ENCODE peak calls at places on chromosomes 16 and 17, in six cellular contexts. L, D, E, U, I and V are unnamed samples.

GRCh38 chr17:64296246-64296645 is 33.2 kb upstream of the TEX2 start:
- DNase-seq in D (no peak), L (no peak), I (no peak), U (no peak), E (no peak), V (no peak)

GRCh38 chr17:61797283-61797682 is 66.0 kb downstream of the BRIP1 start:
- DNase-seq in I (no peak), U (no peak), D (no peak), L (no peak), E (no peak), V (no peak)

GRCh38 chr17:33750943-33751701 is 458.0 kb upstream of the ASIC2 start:
- DNase-seq in L (peak), E (peak), I (peak), D (peak), U (peak), V (no peak)

GRCh38 chr17:17356931-17357270 is 53.7 kb downstream of the NT5M start:
- DNase-seq in D (peak), L (no peak), I (no peak), E (no peak), U (no peak), V (no peak)

GRCh38 chr17:31415004-31415454 is 23.6 kb downstream of the RAB11FIP4 start:
- DNase-seq in E (no peak), D (no peak), L (peak), I (no peak), U (no peak), V (peak)

GRCh38 chr17:43517161-43517560 is 29.0 kb downstream of the ETV4 start:
- DNase-seq in L (no peak), D (no peak), E (no peak), U (peak), I (no peak), V (no peak)

GRCh38 chr16:69040144-69040909 is 65.1 kb upstream of the HAS3 start:
- DNase-seq in E (no peak), U (no peak), L (peak), D (no peak), I (no peak), V (peak)

GRCh38 chr17:39194985-39195524 is 2.4 kb downstream of the CACNB1 start:
- DNase-seq in D (no peak), E (no peak), U (no peak), L (no peak), I (no peak), V (no peak)

GRCh38 chr17:70254735-70255460 is 85.6 kb downstream of the KCNJ2 start:
- DNase-seq in I (no peak), E (no peak), L (no peak), U (no peak), D (no peak), V (no peak)

GRCh38 chr16:28210264-28210663 is 1.5 kb downstream of the XPO6 start:
- DNase-seq in D (no peak), I (no peak), L (no peak), E (no peak), U (no peak), V (no peak)

GRCh38 chr17:10628756-10629155 is 28.4 kb downstream of the MYH3 start:
- DNase-seq in I (no peak), E (peak), D (peak), L (no peak), U (no peak), V (no peak)

GRCh38 chr16:27550582-27550920 is 607 bp downstream of the KATNIP start:
- DNase-seq in L (no peak), U (no peak), E (no peak), D (no peak), I (no peak), V (no peak)

GRCh38 chr17:81120695-81121621 is 44.3 kb upstream of the PVALEF start:
- DNase-seq in L (no peak), U (no peak), D (no peak), E (no peak), I (no peak), V (no peak)

GRCh38 chr16:47197536-47198179 is 53.9 kb upstream of the NETO2 start:
- DNase-seq in U (no peak), L (no peak), D (no peak), E (no peak), I (no peak), V (no peak)

GRCh38 chr17:73325527-73325842 is 13.7 kb upstream of the CDC42EP4 start:
- DNase-seq in E (no peak), D (no peak), U (no peak), L (no peak), I (no peak), V (peak)

GRCh38 chr17:82039695-82040299 is 2.3 kb upstream of the DCXR start:
- DNase-seq in D (no peak), I (no peak), L (peak), U (no peak), E (no peak), V (no peak)

GRCh38 chr17:63289931-63290330 is 156.2 kb downstream of the CYB561 start:
- DNase-seq in E (no peak), L (no peak), I (no peak), D (no peak), U (no peak), V (no peak)

GRCh38 chr16:2388875-2389433 is 40.3 kb upstream of the CCNF start:
- DNase-seq in D (no peak), L (peak), E (no peak), I (no peak), U (no peak), V (no peak)

GRCh38 chr17:72970794-72971512 is 121.5 kb downstream of the SLC39A11 start:
- DNase-seq in I (no peak), U (no peak), L (no peak), E (no peak), D (no peak), V (no peak)

GRCh38 chr16:14538604-14539003 is 91.5 kb downstream of the PARN start:
- DNase-seq in D (no peak), U (no peak), E (no peak), L (no peak), I (no peak), V (no peak)

DNA sequence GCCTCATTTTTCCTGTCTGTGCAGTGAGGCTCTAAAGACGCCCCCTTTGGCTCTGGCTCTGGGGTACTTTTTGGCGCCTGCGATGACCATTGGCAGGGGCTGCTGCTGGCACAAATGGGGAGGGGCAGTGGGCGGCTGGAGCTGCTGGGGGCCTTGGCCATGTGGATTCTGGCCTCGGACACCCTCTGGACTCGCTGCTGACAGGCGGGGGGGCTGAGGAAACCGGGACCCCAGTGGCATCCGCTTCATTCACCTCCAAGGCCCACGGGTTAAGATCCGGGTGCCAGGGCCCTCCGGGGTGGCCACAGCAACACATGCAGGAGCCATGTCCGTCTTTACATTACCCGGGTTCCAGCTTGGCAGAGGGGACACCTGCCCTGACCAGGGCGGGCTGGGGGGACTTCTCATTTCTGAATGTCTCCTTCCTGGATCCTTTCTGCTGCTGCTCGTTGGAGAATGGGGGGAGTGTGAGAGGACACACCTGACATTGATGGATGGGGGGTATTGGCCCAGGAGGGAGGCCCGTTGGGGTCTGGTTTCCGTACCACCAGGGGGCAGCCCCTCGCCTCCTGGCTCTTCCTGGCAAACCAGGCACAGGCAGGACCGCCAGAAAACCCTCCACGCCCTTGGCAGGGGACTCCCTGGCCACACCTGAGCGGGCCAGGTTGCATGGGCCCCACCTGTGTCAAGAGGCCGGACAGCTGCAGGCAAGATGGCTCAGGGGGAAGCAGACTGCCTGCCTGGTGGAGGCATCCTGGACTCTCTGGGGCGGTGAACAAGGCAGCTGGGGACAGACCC is 21.8 kb downstream of the GSE1 start:
- DNase-seq in I (no peak), E (no peak), U (no peak), D (peak), L (no peak), V (no peak)
- TF ChIP-seq GABPA in I (no peak), E (no peak), U (no peak), D (no peak), L (no peak), V (no peak)

GRCh38 chr16:29959293-29959692 is 2.6 kb upstream of the TMEM219 start:
- DNase-seq in L (no peak), U (no peak), I (no peak), E (no peak), D (no peak), V (no peak)

GRCh38 chr16:29961479-29962343 is at the start of gene TMEM219:
- DNase-seq in I (no peak), E (peak), D (peak), L (peak), U (peak), V (peak)

GRCh38 chr16:29961127-29961478 is 776 bp upstream of the TMEM219 start:
- DNase-seq in I (no peak), U (no peak), L (no peak), D (no peak), E (no peak), V (no peak)

GRCh38 chr16:29962344-29962994 is 590 bp downstream of the TMEM219 start:
- DNase-seq in D (no peak), U (no peak), E (peak), I (no peak), L (peak), V (peak)

DNA sequence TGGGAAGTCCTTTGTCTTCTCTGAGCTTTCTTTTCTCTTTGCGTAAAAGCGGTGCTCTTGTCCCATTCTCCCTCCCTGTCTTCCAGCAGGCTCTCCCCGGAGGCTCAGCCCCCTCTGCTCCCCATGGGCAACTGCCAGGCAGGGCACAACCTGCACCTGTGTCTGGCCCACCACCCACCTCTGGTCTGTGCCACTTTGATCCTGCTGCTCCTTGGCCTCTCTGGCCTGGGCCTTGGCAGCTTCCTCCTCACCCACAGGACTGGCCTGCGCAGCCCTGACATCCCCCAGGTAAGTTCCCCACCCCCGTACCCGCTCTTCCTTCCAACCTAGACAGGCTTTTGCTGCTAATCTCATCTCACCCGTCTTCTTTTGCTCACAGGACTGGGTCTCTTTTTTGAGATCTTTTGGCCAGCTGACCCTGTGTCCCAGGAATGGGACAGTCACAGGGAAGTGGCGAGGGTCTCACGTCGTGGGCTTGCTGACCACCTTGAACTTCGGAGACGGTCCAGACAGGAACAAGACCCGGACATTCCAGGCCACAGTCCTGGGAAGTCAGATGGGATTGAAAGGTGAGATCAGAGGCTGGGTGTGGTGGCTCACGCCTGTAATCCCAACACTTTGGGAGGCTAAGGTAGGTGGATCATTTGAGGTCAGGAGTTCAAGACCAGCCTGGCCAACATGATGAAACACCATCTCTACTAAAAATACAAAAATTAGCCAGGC is 1.3 kb downstream of the TMEM219 start:
- DNase-seq in E (no peak), U (no peak), D (no peak), L (no peak), I (no peak), V (no peak)
- H3K4me3 ChIP-seq in E (peak), U (peak), D (peak), L (peak), I (no peak), V (no peak)

GRCh38 chr16:82370282-82370681 is 200.3 kb upstream of the MPHOSPH6 start:
- DNase-seq in L (no peak), I (no peak), D (no peak), U (no peak), E (no peak), V (no peak)

GRCh38 chr16:82363026-82363816 is 193.2 kb upstream of the MPHOSPH6 start:
- DNase-seq in E (no peak), U (no peak), D (no peak), L (no peak), I (no peak), V (no peak)

GRCh38 chr16:82366462-82366861 is 196.4 kb upstream of the MPHOSPH6 start:
- DNase-seq in E (no peak), D (no peak), U (no peak), I (no peak), L (no peak), V (no peak)

GRCh38 chr16:82364690-82365089 is 194.7 kb upstream of the MPHOSPH6 start:
- DNase-seq in I (no peak), L (peak), E (no peak), D (no peak), U (no peak), V (no peak)

GRCh38 chr16:82368041-82368440 is 198.0 kb upstream of the MPHOSPH6 start:
- DNase-seq in I (no peak), D (peak), L (peak), U (no peak), E (peak), V (no peak)
- TF ChIP-seq CTCF in I (peak), D (peak), L (peak), U (peak), E (peak), V (no peak)

GRCh38 chr17:3043737-3044365 is 19.6 kb downstream of the OR1D5 start:
- DNase-seq in E (peak), D (no peak), I (no peak), U (no peak), L (peak), V (no peak)
- TF ChIP-seq GABPA in E (no peak), D (no peak), I (no peak), U (no peak), L (no peak), V (no peak)

DNA sequence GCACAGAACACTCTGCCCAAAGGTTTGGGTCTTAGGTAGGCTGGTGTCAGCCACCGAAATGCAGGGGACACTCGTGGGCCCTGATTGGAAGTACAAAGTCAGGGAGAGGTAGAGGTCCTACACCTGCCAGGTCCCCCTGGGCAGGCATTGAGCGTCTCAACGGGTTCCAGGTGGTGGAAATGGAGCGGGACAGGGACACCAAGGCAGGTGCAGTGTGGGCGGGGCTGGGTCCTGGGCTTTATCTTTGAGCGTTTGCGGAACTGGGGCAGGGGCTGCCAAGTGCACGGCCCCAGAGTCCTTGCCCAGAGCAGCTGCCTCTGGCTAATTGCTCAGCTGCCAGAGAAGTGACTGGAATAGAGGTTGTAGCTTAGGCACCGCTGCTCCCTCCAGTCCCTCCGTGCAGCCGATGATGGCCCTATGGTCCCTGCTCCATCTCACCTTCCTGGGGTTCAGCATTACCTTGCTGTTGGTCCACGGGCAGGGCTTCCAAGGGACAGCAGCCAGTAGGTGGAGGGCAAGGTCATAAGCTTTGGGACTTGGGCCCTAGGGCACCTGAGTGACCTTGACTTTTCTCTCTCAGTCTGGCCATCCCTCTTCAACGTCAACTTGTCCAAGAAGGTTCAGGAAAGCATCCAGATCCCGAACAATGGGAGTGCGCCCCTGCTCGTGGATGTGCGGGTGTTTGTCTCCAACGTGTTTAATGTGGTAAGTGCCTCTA is at the start of gene ZACN:
- DNase-seq in U (no peak), D (peak), I (no peak), L (no peak), E (no peak), V (no peak)
- H3K4me3 ChIP-seq in U (no peak), D (peak), I (no peak), L (no peak), E (no peak), V (no peak)

DNA sequence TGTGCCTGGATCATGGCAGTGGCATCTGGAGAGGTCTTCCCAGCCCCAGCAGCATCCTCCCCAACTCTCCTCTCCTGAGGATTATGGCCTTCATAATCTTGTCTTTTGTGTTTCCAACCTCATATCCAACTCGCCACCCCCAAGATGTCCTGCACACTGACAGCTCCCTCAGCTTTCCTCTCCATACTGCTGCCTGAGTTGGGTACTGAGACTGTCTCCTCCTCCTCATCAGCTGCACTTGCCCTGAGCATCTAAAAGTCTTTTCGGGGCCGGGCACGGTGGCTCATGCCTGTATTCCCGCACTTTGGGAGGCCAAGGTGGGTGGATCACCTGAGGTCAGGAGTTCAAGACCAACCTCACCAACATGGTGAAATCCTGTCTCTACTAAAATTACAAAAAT is 2.0 kb downstream of the CD300LB start:
- DNase-seq in D (no peak), L (no peak), E (no peak), U (no peak), I (no peak), V (no peak)
- TF ChIP-seq CTCF in D (no peak), L (no peak), E (no peak), U (no peak), I (no peak), V (no peak)

DNA sequence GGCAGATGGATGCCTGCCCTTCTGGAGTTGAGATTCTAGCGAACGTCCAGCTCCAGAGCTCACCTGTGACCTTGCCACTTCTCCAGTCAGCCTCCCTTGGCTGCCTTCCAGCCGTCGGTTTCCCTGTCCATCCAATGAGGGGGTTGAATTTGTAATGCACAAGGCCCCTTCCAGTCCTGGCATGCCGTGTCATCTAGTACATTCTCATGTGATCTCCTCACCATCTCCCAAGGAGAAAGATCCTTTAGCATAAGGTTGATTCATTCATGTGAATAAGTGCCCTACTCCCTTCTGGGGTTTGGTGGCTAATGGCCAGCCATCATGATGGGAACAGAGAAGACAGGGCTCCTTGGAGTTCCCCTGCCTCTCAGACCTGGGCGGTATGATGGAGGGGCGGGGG is 18.9 kb upstream of the ABCC3 start:
- DNase-seq in D (no peak), I (no peak), L (no peak), E (no peak), U (no peak), V (no peak)
- TF ChIP-seq GABPA in D (no peak), I (no peak), L (no peak), E (no peak), U (no peak), V (no peak)

DNA sequence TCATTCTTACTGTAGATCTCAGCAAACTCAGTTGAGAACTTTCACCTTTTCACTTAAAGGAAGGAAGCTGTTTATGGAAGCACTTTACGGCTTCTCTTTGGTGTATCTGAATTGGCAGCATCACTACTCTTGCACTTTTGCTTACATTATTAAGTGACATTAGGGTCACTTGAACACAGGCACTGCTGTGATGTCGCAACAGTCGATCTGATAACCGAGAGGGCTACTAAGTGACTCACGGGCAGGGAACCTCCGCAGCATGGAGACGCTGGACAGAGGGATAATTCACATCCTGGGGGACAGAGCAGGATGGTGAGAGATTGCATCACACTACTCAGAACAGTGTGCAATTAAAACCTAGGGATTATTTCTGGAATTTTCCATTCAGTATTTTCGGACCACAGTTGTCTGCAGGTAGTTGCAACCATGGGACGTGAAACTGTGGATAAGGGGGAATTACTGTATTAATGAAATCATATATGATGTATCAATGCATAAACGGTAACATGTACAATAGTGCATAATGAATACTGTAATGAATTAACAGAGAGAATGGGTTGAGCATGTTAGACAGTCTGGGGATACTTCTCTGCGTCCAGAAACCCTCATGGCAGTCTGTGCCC is 56.6 kb downstream of the DNAH2 start:
- DNase-seq in E (no peak), D (no peak), U (no peak), L (peak), I (no peak), V (no peak)
- H3K4me3 ChIP-seq in E (no peak), D (no peak), U (no peak), L (no peak), I (no peak), V (no peak)